ENCODE peak calls at places on chromosomes 3 and 15, in four cellular contexts. P, G, K and D are unnamed samples.

GRCh38 chr3:128483657-128484403 is 9.2 kb downstream of the GATA2 start:
- DNase-seq in P (no peak), G (peak), K (peak), D (no peak)

GRCh38 chr3:142088522-142088921 is 60.8 kb downstream of the TFDP2 start:
- DNase-seq in P (no peak), G (peak), K (peak), D (no peak)

GRCh38 chr3:94234177-94234788 is 171.4 kb downstream of the NSUN3 start:
- DNase-seq in P (no peak), G (peak), K (peak), D (peak)

GRCh38 chr3:127700406-127700805 is 27.7 kb downstream of the ABTB1 start:
- DNase-seq in P (no peak), G (no peak), K (no peak), D (no peak)

GRCh38 chr3:66035763-66036477 is 2.8 kb downstream of the MAGI1 start:
- DNase-seq in P (no peak), G (peak), K (peak), D (no peak)

GRCh38 chr3:138082992-138083386 is 32.4 kb downstream of the DZIP1L start:
- DNase-seq in P (no peak), G (peak), K (no peak), D (no peak)

GRCh38 chr3:108985844-108986243 is 32.2 kb upstream of the GUCA1C start:
- DNase-seq in P (no peak), G (no peak), K (no peak), D (no peak)

GRCh38 chr15:75186044-75186443 is 15.6 kb upstream of the C15orf39 start:
- DNase-seq in P (peak), G (no peak), K (no peak), D (no peak)

GRCh38 chr15:60573936-60574335 is 95.0 kb upstream of the ICE2 start:
- DNase-seq in P (no peak), G (no peak), K (no peak), D (no peak)

GRCh38 chr3:114565201-114565600 is 271.4 kb downstream of the TIGIT start:
- DNase-seq in P (peak), G (no peak), K (no peak), D (no peak)

GRCh38 chr3:102057781-102058421 is 208.6 kb downstream of the NFKBIZ start:
- DNase-seq in P (no peak), G (no peak), K (no peak), D (no peak)

GRCh38 chr3:33131328-33132018 is 17.7 kb downstream of the CRTAP start:
- DNase-seq in P (no peak), G (peak), K (peak), D (peak)